ENCODE peak calls at places on chromosomes 5 and 9, in eight cellular contexts. H is uterus; E is CD4-positive, alpha-beta T cell; G is natural killer cell; C is WTC11; T is hepatocyte; Y is CD8-positive, alpha-beta T cell; U is astrocyte. P is an unnamed sample.
A peak's percentile ranks its signal among the peaks of the same experiment; 100 is the strongest.

GRCh38 chr5:1757511-1757910 is 42.1 kb downstream of the MRPL36 start:
- DNase-seq in Y (no peak), H (no peak), T (no peak), C (no peak), E (no peak), U (no peak), G (no peak), P (no peak)

GRCh38 chr9:114720296-114720695 is 38.3 kb upstream of the TEX48 start:
- DNase-seq in G (no peak), Y (no peak), C (no peak), U (no peak), T (no peak), E (no peak), H (no peak), P (no peak)

GRCh38 chr5:32126691-32127090 is 47.4 kb downstream of the GOLPH3 start:
- DNase-seq in E (no peak), Y (no peak), U (no peak), T (no peak), C (no peak), G (no peak), H (no peak), P (no peak)

GRCh38 chr9:14913366-14913765 is 3.1 kb upstream of the FREM1 start:
- DNase-seq in C (no peak), G (no peak), T (no peak), Y (no peak), U (no peak), H (no peak), E (no peak), P (no peak)

GRCh38 chr9:118985851-118986250 is 383.4 kb downstream of the BRINP1 start:
- DNase-seq in U (no peak), Y (no peak), G (no peak), H (no peak), C (no peak), E (no peak), T (peak; percentile 24), P (no peak)

GRCh38 chr9:77464591-77465125 is 183.5 kb downstream of the GNA14 start:
- DNase-seq in G (no peak), U (peak; percentile 68), T (no peak), E (no peak), C (no peak), H (no peak), Y (no peak), P (no peak)

GRCh38 chr5:73448072-73448432 is 525 bp downstream of the FOXD1 start:
- DNase-seq in E (no peak), G (peak; percentile 29), C (peak; percentile 53), Y (no peak), U (no peak), T (no peak), H (no peak), P (peak; percentile 60)

GRCh38 chr9:83220737-83221136 is 157.8 kb upstream of the RASEF start:
- DNase-seq in Y (no peak), T (peak; percentile 65), H (no peak), U (peak; percentile 89), C (no peak), E (no peak), G (no peak), P (peak; percentile 12)

GRCh38 chr9:93895535-93895934 is 59.6 kb downstream of the BARX1 start:
- DNase-seq in E (no peak), T (no peak), G (no peak), C (no peak), H (no peak), Y (no peak), U (no peak), P (no peak)

GRCh38 chr9:91164724-91165520 is 196.8 kb downstream of the AUH start:
- DNase-seq in T (peak; percentile 93), G (peak; percentile 68), Y (peak; percentile 49), C (no peak), H (no peak), U (peak; percentile 99), E (peak; percentile 23), P (peak; percentile 71)

GRCh38 chr9:131361202-131361833 is 32.6 kb upstream of the PRRC2B start:
- DNase-seq in H (no peak), Y (peak; percentile 35), G (no peak), C (peak; percentile 3), U (peak; percentile 25), E (peak; percentile 23), T (peak; percentile 57), P (peak; percentile 8)

GRCh38 chr5:175796536-175797499 is 74.6 kb upstream of the CPLX2 start:
- DNase-seq in E (peak; percentile 76), G (peak; percentile 67), Y (peak; percentile 59), C (peak; percentile 94), H (no peak), U (peak; percentile 64), T (peak; percentile 96), P (peak; percentile 87)

GRCh38 chr5:175246242-175246891 is 197.6 kb downstream of the DRD1 start:
- DNase-seq in G (no peak), Y (no peak), U (peak; percentile 99), H (peak; percentile 14), T (peak; percentile 63), E (no peak), C (no peak), P (no peak)

GRCh38 chr5:132557425-132557805 is 638 bp downstream of the RAD50 start:
- DNase-seq in H (peak; percentile 38), C (peak; percentile 33), U (peak; percentile 11), T (peak; percentile 77), Y (peak; percentile 9), G (peak; percentile 18), E (peak; percentile 12), P (peak; percentile 54)

GRCh38 chr9:71285191-71285656 is 163.8 kb upstream of the TRPM3 start:
- DNase-seq in E (peak; percentile 12), Y (peak; percentile 4), T (peak; percentile 81), U (peak; percentile 35), G (no peak), H (no peak), C (peak; percentile 24), P (peak; percentile 31)

GRCh38 chr9:133250741-133251170 is 24.2 kb downstream of the ABO start:
- DNase-seq in Y (no peak), G (no peak), U (no peak), H (no peak), C (no peak), T (no peak), E (no peak), P (peak; percentile 34)

GRCh38 chr9:92738661-92739081 is 26.0 kb downstream of the BICD2 start:
- DNase-seq in U (peak; percentile 81), H (no peak), G (no peak), Y (no peak), T (no peak), C (no peak), E (no peak), P (no peak)

GRCh38 chr9:89535461-89535860 is 37.5 kb upstream of the SEMA4D start:
- DNase-seq in C (no peak), Y (no peak), H (no peak), E (no peak), G (no peak), U (no peak), T (no peak), P (no peak)

GRCh38 chr9:77486968-77487367 is 161.2 kb downstream of the GNA14 start:
- DNase-seq in C (no peak), T (no peak), U (peak; percentile 51), Y (no peak), G (no peak), E (no peak), H (no peak), P (no peak)

GRCh38 chr9:135941288-135941995 is 19.7 kb downstream of the UBAC1 start:
- DNase-seq in C (no peak), H (no peak), G (no peak), T (no peak), Y (no peak), E (no peak), U (no peak), P (no peak)

GRCh38 chr5:80231243-80231642 is 24.6 kb downstream of the SERINC5 start:
- DNase-seq in C (no peak), Y (no peak), T (no peak), H (no peak), E (no peak), U (peak; percentile 91), G (no peak), P (peak; percentile 32)

DNA sequence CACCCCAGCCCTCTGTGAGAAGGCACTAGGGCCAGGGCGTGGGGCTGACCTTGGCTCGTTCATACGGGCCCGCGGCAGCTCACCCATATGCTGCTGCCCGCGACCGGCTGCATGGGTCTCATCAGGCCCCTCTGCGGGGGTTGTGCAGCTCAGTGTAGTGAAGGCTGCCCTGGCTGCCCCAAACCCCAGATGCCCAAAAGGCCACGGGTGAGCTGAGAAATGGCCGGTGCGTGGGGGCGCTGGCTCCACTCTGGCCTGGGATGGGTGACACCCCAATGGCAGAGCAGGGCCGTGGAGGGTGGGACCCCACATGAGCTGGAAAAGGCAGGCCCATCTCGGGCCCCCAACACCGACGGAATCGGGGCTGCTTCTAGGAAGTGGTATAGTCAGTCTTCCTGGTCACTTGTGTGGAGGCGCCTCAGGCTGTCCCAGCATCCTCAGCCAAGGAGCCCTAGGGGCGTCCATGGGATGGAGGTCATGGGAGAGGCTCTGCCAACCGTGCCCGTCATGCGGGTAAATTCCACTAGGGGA is 19.4 kb upstream of the LRRC14B start:
- DNase-seq in E (no peak), C (peak; percentile 9), G (no peak), Y (no peak), T (no peak), H (no peak), U (no peak), P (no peak)
- TF ChIP-seq CTCF in E (no peak), C (no peak), G (no peak), Y (no peak), T (no peak), H (no peak), U (no peak), P (no peak)

GRCh38 chr9:129353697-129354336 is 175.8 kb upstream of the IER5L start:
- DNase-seq in G (no peak), Y (no peak), H (no peak), U (no peak), E (no peak), C (no peak), T (no peak), P (no peak)
- TF ChIP-seq CTCF in G (no peak), Y (no peak), H (no peak), U (no peak), E (no peak), C (no peak), T (no peak), P (no peak)

DNA sequence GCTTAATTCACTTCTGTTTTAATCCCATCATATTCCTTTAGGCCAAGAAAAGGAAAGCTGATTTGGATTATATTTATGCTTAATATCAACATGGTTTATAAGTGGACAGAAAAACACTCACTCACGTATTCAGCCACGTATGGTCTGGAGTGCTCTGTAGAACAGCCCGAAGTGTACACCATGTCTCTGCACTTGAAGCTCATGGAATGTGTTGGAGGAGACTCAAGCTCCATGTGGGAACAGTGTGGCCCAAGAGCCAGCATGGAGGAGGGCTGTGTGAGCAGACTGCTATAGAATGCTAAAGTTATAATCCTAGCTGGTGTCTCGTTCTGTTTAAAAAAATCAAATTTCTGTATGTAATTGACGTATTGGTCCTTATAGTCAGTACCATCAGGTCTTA is 32.9 kb downstream of the OTULINL start:
- DNase-seq in E (no peak), H (no peak), G (no peak), U (no peak), T (no peak), Y (no peak), C (no peak), P (no peak)
- TF ChIP-seq CTCF in E (no peak), H (no peak), G (no peak), U (no peak), T (no peak), Y (no peak), C (no peak), P (no peak)

DNA sequence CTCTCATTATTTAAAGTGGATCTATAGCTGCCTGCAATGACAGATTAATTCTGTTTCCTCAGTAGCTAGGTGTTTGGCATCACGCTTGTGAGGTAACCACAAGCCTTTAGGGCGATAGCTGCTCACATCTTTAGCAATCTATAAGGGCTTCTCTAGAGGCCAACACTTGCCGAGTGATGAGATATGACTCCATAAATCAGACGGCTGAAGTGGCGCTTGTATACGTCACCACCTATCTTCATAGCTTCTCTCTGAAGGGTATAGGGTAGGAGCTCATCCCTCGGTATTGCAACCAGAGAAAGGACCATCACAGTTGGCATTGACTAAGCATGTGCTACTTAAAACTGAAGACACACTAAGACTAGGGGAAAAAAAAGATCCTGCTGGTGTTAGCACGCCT is 37.7 kb downstream of the PSMB7 start:
- DNase-seq in H (no peak), T (no peak), G (no peak), E (no peak), Y (no peak), C (no peak), U (no peak), P (no peak)
- TF ChIP-seq CTCF in H (no peak), T (no peak), G (no peak), E (no peak), Y (no peak), C (no peak), U (no peak), P (no peak)

P was measured in Calu3.